ENCODE peak calls at places on chromosomes 6 and 20, in five cellular contexts. E is CD4-positive, alpha-beta T cell; W is AG09319; A is fibroblast of pulmonary artery; J is keratinocyte. R is an unnamed sample.

GRCh38 chr20:6925744-6926278 is 158.3 kb downstream of the BMP2 start:
- DNase-seq in E (no peak), W (no peak), A (no peak), J (peak), R (no peak)

GRCh38 chr6:6131492-6132109 is 124.9 kb upstream of the NRN1 start:
- DNase-seq in J (no peak), E (no peak), W (no peak), A (no peak), R (no peak)

GRCh38 chr6:47352169-47352568 is 42.5 kb upstream of the TNFRSF21 start:
- DNase-seq in W (no peak), E (no peak), J (no peak), A (peak), R (no peak)

GRCh38 chr6:111796310-111796918 is 76.8 kb downstream of the FYN start:
- DNase-seq in J (no peak), A (no peak), E (no peak), W (no peak), R (no peak)

GRCh38 chr20:57475388-57476072 is 49.4 kb downstream of the CTCFL start:
- DNase-seq in J (no peak), A (no peak), W (no peak), E (no peak), R (no peak)

GRCh38 chr6:28347119-28347518 is 2.6 kb upstream of the ZKSCAN3 start:
- DNase-seq in W (no peak), J (no peak), E (no peak), A (no peak), R (no peak)

GRCh38 chr6:98054453-98054852 is 771.4 kb upstream of the MMS22L start:
- DNase-seq in W (no peak), E (no peak), A (peak), J (no peak), R (no peak)

GRCh38 chr6:160226118-160226541 is 32.5 kb downstream of the SLC22A2 start:
- DNase-seq in A (no peak), E (no peak), J (no peak), W (no peak), R (no peak)

GRCh38 chr6:88910922-88911778 is 52.3 kb downstream of the RNGTT start:
- DNase-seq in J (no peak), A (peak), W (no peak), E (no peak), R (no peak)

GRCh38 chr20:50456452-50457324 is 53.5 kb upstream of the PTPN1 start:
- DNase-seq in E (no peak), A (no peak), W (no peak), J (no peak), R (no peak)

GRCh38 chr20:46638367-46639274 is 12.6 kb downstream of the SLC13A3 start:
- DNase-seq in E (no peak), A (no peak), J (no peak), W (no peak), R (no peak)

GRCh38 chr6:33990061-33990541 is 155.8 kb downstream of the GRM4 start:
- DNase-seq in A (no peak), W (no peak), E (no peak), J (no peak), R (no peak)

GRCh38 chr6:138655828-138656227 is 117.7 kb upstream of the CCDC28A start:
- DNase-seq in W (no peak), J (no peak), A (peak), E (no peak), R (no peak)

GRCh38 chr6:43759157-43759925 is 10.7 kb upstream of the VEGFA start:
- DNase-seq in W (no peak), A (no peak), J (no peak), E (no peak), R (no peak)

GRCh38 chr6:128158496-128158895 is 257.6 kb upstream of the THEMIS start:
- DNase-seq in W (no peak), A (peak), J (no peak), E (no peak), R (no peak)

GRCh38 chr6:55445648-55446204 is 118.5 kb downstream of the GFRAL start:
- DNase-seq in W (no peak), J (no peak), E (no peak), A (peak), R (no peak)

GRCh38 chr6:133236898-133237297 is 4.3 kb upstream of the EYA4 start:
- DNase-seq in A (peak), J (no peak), W (peak), E (no peak), R (no peak)

GRCh38 chr20:22795897-22796296 is 211.5 kb upstream of the FOXA2 start:
- DNase-seq in A (peak), E (no peak), J (peak), W (peak), R (no peak)

GRCh38 chr6:56357616-56358373 is 110.4 kb upstream of the COL21A1 start:
- DNase-seq in A (peak), J (no peak), W (no peak), E (no peak), R (no peak)

GRCh38 chr20:5864428-5864827 is 85.9 kb downstream of the TRMT6 start:
- DNase-seq in E (no peak), J (no peak), A (no peak), W (no peak), R (no peak)

GRCh38 chr20:53891306-53891894 is 179.0 kb downstream of the BCAS1 start:
- DNase-seq in J (no peak), E (no peak), W (no peak), A (no peak), R (no peak)

GRCh38 chr20:21767739-21768223 is 62.3 kb downstream of the PAX1 start:
- DNase-seq in J (no peak), W (no peak), E (no peak), A (no peak), R (no peak)
- TF ChIP-seq CTCF in J (no peak), W (no peak), E (no peak), A (no peak), R (no peak)

DNA sequence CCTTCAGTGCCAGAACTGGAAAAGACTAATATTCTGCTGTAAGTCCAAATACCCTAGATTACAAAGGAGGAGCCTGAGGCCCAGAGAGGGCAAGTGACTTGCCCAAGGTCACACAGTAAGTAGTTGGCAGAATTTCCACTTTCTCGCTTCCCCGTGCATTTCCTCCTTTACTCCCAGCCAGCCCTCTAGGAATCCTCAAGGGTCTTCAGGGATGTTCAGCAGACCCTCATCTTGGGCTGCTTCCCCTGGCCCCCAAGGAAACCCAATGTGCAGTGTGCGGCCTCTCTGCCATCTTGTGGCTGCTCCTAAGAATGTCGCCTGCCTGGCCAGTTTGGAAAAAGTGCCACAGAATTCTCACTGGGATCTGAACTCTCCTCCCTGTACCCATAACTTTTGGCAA is 217.7 kb upstream of the LRFN2 start:
- DNase-seq in J (no peak), W (no peak), E (no peak), A (no peak), R (no peak)
- TF ChIP-seq CTCF in J (peak), W (no peak), E (no peak), A (no peak), R (no peak)

DNA sequence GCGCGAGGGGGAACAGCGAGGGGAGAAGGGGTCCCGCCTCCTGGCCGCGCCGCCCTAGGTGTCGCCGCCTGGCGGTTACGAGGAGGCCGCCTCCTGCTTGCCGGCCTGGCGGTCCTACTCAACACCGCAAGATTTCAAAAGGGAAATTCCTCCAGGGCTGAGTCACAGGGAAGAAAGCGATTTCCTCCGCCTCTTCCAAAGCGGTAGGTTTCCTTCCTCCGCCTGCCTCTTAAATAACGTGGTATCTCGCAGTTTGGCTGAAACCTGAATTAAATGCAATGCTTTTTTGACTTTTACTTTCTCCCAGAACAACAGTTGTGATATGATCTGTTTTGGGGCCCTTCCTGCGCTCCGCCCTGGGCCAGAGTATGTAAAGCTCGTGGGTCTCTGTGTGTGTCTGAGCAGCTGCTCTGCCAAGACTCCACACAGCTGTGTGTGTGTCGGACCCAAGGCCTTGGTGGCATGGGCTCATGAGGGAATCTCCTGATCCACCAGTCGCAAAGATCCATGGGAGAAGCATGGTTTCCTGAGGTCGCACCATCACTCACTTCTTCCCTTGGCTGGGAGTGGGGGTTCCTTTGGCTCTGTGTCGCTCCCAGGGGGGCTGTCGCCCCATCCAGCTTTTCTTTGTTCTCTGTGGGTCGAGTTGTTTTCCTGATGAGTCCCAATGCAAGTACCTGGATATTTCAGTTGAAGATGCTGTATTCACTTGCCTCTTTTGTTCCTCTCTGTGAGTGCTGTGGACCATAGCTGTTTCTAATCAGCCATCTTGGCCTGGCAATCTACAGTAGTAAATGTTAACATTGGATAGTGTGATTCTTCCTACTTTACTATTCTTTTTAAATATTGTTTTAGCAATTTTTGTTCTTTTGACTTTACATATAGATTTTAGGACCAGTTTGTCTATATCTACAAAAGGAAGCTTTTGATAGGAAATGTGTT is 31.6 kb upstream of the NOTCH4 start:
- DNase-seq in W (peak), E (peak), A (peak), J (peak), R (peak)
- TF ChIP-seq CTCF in W (peak), E (peak), A (peak), J (no peak), R (no peak)

DNA sequence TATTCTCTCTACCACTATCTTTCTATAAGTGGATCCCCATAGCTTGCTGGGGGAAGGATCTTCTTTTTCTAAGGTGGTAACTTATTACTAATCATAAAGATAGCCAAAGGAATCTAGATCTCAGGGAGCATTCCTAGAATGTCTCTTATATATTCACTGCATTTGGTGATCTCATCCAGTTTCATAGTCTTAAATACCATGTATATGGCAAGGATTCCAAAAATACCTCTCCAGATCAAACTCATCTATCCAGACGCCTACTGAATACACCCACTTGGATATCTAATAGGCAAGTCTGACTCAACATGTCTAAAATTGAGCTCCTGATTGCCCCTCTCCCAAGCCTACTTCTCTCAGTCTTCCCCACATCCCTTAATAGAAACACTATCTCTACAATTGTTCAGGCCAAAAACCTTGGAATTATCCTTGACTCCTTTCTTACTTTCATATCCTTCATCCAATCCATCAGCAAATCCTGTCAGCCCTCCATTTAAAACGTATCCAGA is 264.4 kb downstream of the HACE1 start:
- DNase-seq in A (no peak), W (no peak), J (no peak), E (no peak), R (no peak)
- TF ChIP-seq CTCF in A (no peak), W (no peak), J (no peak), E (no peak), R (no peak)

GRCh38 chr6:151428336-151428735 is 23.6 kb downstream of the RMND1 start:
- DNase-seq in W (no peak), J (no peak), E (no peak), A (no peak), R (no peak)

GRCh38 chr6:151432650-151433049 is 19.3 kb downstream of the RMND1 start:
- DNase-seq in A (no peak), E (no peak), J (no peak), W (no peak), R (no peak)

GRCh38 chr6:151431336-151431735 is 20.6 kb downstream of the RMND1 start:
- DNase-seq in A (no peak), J (no peak), W (no peak), E (no peak), R (no peak)

GRCh38 chr6:151434369-151434768 is 17.6 kb downstream of the RMND1 start:
- DNase-seq in W (no peak), J (no peak), A (no peak), E (no peak), R (no peak)

DNA sequence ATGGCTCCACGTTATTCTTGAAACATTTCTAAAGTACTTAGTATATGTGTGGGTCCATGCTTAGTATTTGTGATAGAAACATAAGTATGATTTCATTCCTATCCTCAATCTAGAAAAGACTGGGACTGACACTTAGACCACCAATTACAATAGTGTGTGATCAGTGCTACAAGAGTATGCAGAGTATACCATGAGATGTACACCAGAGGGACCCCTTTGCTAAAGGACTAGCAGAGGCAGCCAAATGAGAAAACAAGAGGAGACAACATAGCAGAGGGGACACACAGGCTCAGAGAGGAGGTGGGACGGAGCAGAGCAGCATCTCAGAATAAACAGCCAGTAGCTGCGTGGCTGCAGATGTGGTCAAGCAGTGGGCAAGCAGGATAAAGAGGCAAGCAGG is 21.0 kb downstream of the RMND1 start:
- DNase-seq in J (no peak), E (no peak), W (no peak), A (no peak), R (no peak)
- TF ChIP-seq CTCF in J (no peak), E (no peak), W (no peak), A (peak), R (no peak)